ENCODE peak calls at places on chromosomes 6 and 20, in eight cellular contexts. X is uterus; D is Ammon's horn; F is epithelial cell of esophagus; U is right cardiac atrium; O is SW480; K is CD8-positive, alpha-beta memory T cell; A is amniotic epithelial cell. J is an unnamed sample.

GRCh38 chr6:89360415-89360999 is 8.0 kb upstream of the UBE2J1 start:
- DNase-seq in X (no peak), D (no peak), F (no peak), U (no peak), O (no peak), K (no peak), A (peak), J (no peak)

GRCh38 chr20:38178065-38178471 is 13.0 kb upstream of the TGM2 start:
- DNase-seq in X (no peak), D (no peak), F (no peak), U (peak), O (no peak), K (no peak), A (no peak), J (no peak)

GRCh38 chr6:112029045-112029822 is 24.7 kb upstream of the CCN6 start:
- DNase-seq in X (peak), D (peak), F (peak), U (peak), O (peak), K (peak), A (peak), J (peak)

GRCh38 chr6:76752841-76753240 is 680.4 kb upstream of the IMPG1 start:
- DNase-seq in X (no peak), D (no peak), F (no peak), U (no peak), O (no peak), K (no peak), A (no peak), J (no peak)

GRCh38 chr20:31717478-31717946 is 5.2 kb downstream of the BCL2L1 start:
- DNase-seq in X (no peak), D (no peak), F (no peak), U (no peak), O (no peak), K (no peak), A (no peak), J (no peak)

GRCh38 chr20:15205023-15205422 is 867.6 kb upstream of the FLRT3 start:
- DNase-seq in X (no peak), D (no peak), F (no peak), U (no peak), O (no peak), K (no peak), A (no peak), J (no peak)

GRCh38 chr20:31570021-31570463 is 35.0 kb upstream of the ID1 start:
- DNase-seq in X (no peak), D (no peak), F (no peak), U (no peak), O (no peak), K (no peak), A (no peak), J (no peak)

GRCh38 chr6:99905209-99906106 is 88.6 kb downstream of the MCHR2 start:
- DNase-seq in X (no peak), D (peak), F (peak), U (no peak), O (peak), K (peak), A (peak), J (peak)

GRCh38 chr6:2688416-2689064 is 62.2 kb downstream of the MYLK4 start:
- DNase-seq in X (no peak), D (no peak), F (peak), U (no peak), O (peak), K (no peak), A (peak), J (no peak)

GRCh38 chr20:9144643-9145042 is 75.8 kb downstream of the PLCB4 start:
- DNase-seq in X (no peak), D (no peak), F (no peak), U (no peak), O (no peak), K (no peak), A (no peak), J (no peak)

J was measured in globus pallidus.